ENCODE peak calls at places on chromosome 6, in five cellular contexts. S is psoas muscle; C is breast epithelium; X is naive thymus-derived CD4-positive, alpha-beta T cell; E is tibial artery. O is an unnamed sample.

GRCh38 chr6:47116086-47116485 is 74.0 kb upstream of the ADGRF1 start:
- DNase-seq in X (no peak), E (no peak), S (no peak), C (no peak), O (no peak)

GRCh38 chr6:17656092-17656491 is 50.6 kb downstream of the NUP153 start:
- DNase-seq in C (no peak), S (no peak), E (no peak), X (no peak), O (no peak)

GRCh38 chr6:9408718-9409117 is 973.4 kb upstream of the SLC35B3 start:
- DNase-seq in S (no peak), X (no peak), E (no peak), C (no peak), O (no peak)

GRCh38 chr6:148382856-148383255 is 40.2 kb downstream of the SASH1 start:
- DNase-seq in X (no peak), C (no peak), S (no peak), E (no peak), O (no peak)

GRCh38 chr6:146785001-146785585 is 186.3 kb downstream of the ADGB start:
- DNase-seq in X (peak; percentile 56), E (no peak), S (no peak), C (no peak), O (no peak)

GRCh38 chr6:138107752-138108592 is 753 bp upstream of the PERP start:
- DNase-seq in S (no peak), X (peak; percentile 11), E (no peak), C (no peak), O (peak; percentile 2)

GRCh38 chr6:4372866-4373265 is 237.5 kb upstream of the ECI2 start:
- DNase-seq in S (no peak), E (no peak), X (no peak), C (no peak), O (no peak)

GRCh38 chr6:132298344-132298949 is 102.8 kb downstream of the MOXD1 start:
- DNase-seq in S (no peak), C (no peak), E (no peak), X (peak; percentile 18), O (no peak)

GRCh38 chr6:97668716-97669115 is 385.7 kb upstream of the MMS22L start:
- DNase-seq in E (no peak), X (no peak), C (no peak), S (no peak), O (no peak)

GRCh38 chr6:19052219-19052618 is 665.1 kb downstream of the RNF144B start:
- DNase-seq in E (no peak), S (no peak), X (no peak), C (no peak), O (no peak)

GRCh38 chr6:13979284-13980171 is 54.8 kb downstream of the RNF182 start:
- DNase-seq in S (no peak), E (no peak), X (no peak), C (no peak), O (no peak)

GRCh38 chr6:44050872-44051421 is 76.3 kb downstream of the MRPL14 start:
- DNase-seq in C (no peak), S (peak; percentile 48), X (no peak), E (no peak), O (no peak)

GRCh38 chr6:24283043-24283985 is 74.5 kb downstream of the DCDC2 start:
- DNase-seq in S (peak; percentile 57), C (peak; percentile 55), X (peak; percentile 50), E (peak; percentile 77), O (no peak)

GRCh38 chr6:107819976-107820551 is 4.0 kb downstream of the SCML4 start:
- DNase-seq in X (peak; percentile 66), S (no peak), E (no peak), C (no peak), O (peak; percentile 34)

GRCh38 chr6:41571066-41571780 is 25.0 kb downstream of the FOXP4 start:
- DNase-seq in E (no peak), X (no peak), S (no peak), C (no peak), O (no peak)

GRCh38 chr6:129692467-129692866 is 17.5 kb downstream of the ARHGAP18 start:
- DNase-seq in C (no peak), X (no peak), E (no peak), S (no peak), O (no peak)

GRCh38 chr6:113645576-113645970 is 211.6 kb upstream of the MARCKS start:
- DNase-seq in S (no peak), X (no peak), E (no peak), C (no peak), O (no peak)

GRCh38 chr6:163347021-163347446 is 67.5 kb upstream of the QKI start:
- DNase-seq in C (no peak), X (no peak), E (no peak), S (peak; percentile 78), O (no peak)

GRCh38 chr6:169799474-169799926 is 48.1 kb downstream of the ERMARD start:
- DNase-seq in E (no peak), S (no peak), X (no peak), C (no peak), O (no peak)

GRCh38 chr6:3291987-3292386 is 33.2 kb downstream of the PSMG4 start:
- DNase-seq in S (no peak), E (peak; percentile 47), C (no peak), X (no peak), O (no peak)

GRCh38 chr6:63813531-63813930 is 177.9 kb downstream of the PHF3 start:
- DNase-seq in C (no peak), S (no peak), X (no peak), E (no peak), O (no peak)

GRCh38 chr6:82488403-82488802 is 124.8 kb downstream of the TPBG start:
- DNase-seq in X (no peak), E (no peak), S (no peak), C (no peak), O (no peak)

GRCh38 chr6:82492134-82492533 is 128.5 kb downstream of the TPBG start:
- DNase-seq in E (no peak), C (no peak), X (no peak), S (no peak), O (no peak)

GRCh38 chr6:82484737-82485650 is 121.4 kb downstream of the TPBG start:
- DNase-seq in C (no peak), X (no peak), S (no peak), E (no peak), O (no peak)

GRCh38 chr6:82484001-82484400 is 120.4 kb downstream of the TPBG start:
- DNase-seq in E (no peak), S (no peak), C (no peak), X (no peak), O (no peak)

DNA sequence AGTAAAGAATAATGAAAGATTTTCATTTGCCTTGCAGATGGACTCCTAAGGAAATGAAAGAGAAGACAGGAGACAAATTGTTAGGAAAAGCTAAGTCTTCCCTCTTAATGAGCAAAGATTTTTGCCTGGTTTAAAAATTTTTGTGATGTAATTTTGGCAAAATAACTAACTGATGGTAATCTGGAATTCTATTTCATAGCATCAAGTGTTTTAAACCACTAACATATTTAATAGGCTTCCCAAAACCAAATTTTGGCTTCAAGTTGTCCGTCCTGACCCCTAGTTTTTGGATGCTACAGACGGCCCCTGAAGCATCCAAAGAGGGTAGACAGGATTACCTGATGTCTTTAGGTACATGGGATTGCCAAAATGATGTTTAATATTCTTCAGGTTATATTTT is 124.3 kb downstream of the TPBG start:
- DNase-seq in E (no peak), X (no peak), S (no peak), C (no peak), O (no peak)
- H3K9me3 ChIP-seq in E (peaks cover 15% of the 10 kb centered on the region), X (peaks cover 15% of the 10 kb centered on the region), S (peaks cover 16% of the 10 kb centered on the region), C (peaks cover 39% of the 10 kb centered on the region), O (no peaks in the 10 kb centered on the region)

GRCh38 chr6:126385536-126385935 is 45.6 kb downstream of the CENPW start:
- DNase-seq in C (no peak), X (no peak), E (no peak), S (no peak), O (no peak)
- H3K9me3 ChIP-seq in C (peaks cover 26% of the 10 kb centered on the region), X (no peaks in the 10 kb centered on the region), E (peaks cover 6% of the 10 kb centered on the region), S (peaks cover 4% of the 10 kb centered on the region), O (no peaks in the 10 kb centered on the region)

DNA sequence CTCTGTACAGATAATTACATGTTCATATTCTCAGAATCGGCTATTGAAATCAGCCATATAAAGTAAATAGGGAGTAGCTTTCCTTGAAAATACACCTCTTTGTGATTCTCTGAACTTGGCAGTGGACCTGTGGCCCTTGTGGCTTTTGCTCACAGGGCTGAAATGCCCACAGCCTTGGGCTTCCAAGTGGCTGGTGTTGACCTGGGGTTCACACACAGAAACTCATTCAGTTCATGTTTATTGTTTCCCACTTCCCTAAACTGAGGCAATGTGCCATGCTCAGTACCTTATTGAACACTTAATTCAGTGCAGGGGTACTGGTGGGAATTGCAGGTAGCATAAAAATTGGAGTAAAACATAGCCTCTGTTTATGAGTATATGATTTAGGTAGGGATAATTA is 19.1 kb upstream of the TULP4 start:
- DNase-seq in X (no peak), C (no peak), E (no peak), S (no peak), O (no peak)
- H3K9me3 ChIP-seq in X (peaks cover 13% of the 10 kb centered on the region), C (peaks cover 22% of the 10 kb centered on the region), E (peaks cover 16% of the 10 kb centered on the region), S (no peaks in the 10 kb centered on the region), O (no peaks in the 10 kb centered on the region)

DNA sequence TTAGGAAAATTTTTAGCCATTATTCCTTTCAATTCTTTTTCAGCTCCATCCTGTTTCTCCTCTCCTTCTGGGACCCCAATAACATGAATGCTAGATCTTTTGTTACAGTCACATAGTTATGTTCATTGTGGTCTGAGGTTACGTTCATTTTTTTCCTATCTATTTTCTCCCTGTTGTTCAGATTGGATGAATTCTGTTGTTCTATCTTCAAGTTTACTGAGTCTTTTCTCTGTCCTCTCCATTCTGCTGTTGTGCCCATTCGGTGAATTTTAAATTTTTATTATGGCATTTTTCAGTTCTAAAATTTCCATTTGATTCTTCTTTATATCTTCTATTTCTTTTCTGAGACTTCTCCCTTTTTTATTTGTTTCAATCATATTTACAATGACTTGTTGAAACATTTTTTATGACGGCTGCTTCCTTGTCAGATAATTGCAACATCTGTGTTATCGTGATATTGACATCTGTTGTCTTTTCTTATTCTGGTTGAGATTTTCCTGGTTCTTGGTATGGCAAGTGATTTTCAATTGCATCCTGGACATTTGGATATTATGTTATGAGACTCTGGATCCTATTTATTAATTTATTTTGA is 12.6 kb upstream of the DDR1 start:
- DNase-seq in E (no peak), C (no peak), S (no peak), X (no peak), O (no peak)
- H3K9me3 ChIP-seq in E (peaks cover 9% of the 10 kb centered on the region), C (peaks cover 14% of the 10 kb centered on the region), S (peaks cover 9% of the 10 kb centered on the region), X (peaks cover 24% of the 10 kb centered on the region), O (no peaks in the 10 kb centered on the region)

DNA sequence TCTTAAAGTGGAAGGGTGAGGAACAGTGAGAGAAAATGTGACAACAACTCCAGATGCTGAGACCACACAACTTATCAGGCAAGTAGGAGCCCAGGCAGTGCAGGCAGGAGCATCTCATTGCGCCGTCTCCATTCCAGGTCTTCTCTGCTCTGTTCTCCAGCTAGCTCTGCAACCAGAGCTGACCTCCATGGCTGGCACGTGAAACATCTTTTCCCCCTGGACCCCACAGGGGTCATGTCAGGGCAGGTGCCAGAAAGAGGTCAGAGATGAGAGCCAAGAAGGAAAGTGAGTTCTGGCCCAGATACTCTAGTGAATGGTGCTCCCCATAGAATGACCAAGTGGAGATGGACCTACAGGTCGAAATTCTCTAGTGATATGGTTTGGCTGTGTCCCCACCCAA is 281.4 kb downstream of the SMOC2 start:
- DNase-seq in X (no peak), S (no peak), C (no peak), E (no peak), O (no peak)
- H3K9me3 ChIP-seq in X (no peaks in the 10 kb centered on the region), S (no peaks in the 10 kb centered on the region), C (no peaks in the 10 kb centered on the region), E (no peaks in the 10 kb centered on the region), O (no peaks in the 10 kb centered on the region)

DNA sequence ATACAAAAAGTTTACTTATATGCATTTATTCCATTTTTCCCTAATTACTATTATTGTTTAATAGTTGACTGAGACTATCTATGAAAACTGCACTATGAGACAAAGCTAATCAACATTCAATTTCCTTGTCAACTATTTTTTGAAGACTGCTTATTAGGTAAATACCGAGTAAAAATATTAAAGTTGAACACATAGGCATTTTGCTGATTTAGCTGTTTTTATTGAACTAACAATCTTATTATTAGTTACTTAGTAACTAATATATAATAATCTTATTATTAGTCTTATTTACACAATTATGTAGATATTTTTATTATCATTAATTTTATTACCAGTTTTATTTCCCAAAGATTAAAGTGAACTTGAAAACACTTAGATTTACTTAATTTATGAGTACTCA is 728.8 kb downstream of the TENT5A start:
- DNase-seq in X (no peak), C (no peak), E (no peak), S (no peak), O (no peak)
- H3K9me3 ChIP-seq in X (no peaks in the 10 kb centered on the region), C (peaks cover 10% of the 10 kb centered on the region), E (no peaks in the 10 kb centered on the region), S (peaks cover 6% of the 10 kb centered on the region), O (no peaks in the 10 kb centered on the region)